ENCODE peak calls at places on chromosomes 16 and 17, in eight cellular contexts. One of them, this sample, is unnamed.

GRCh38 chr16:85049864-85050263 is 22.3 kb downstream of the KIAA0513 start:
- DNase-seq in brain microvascular endothelial cell: no peak
- DNase-seq in tibial nerve: no peak
- DNase-seq in heart right ventricle: no peak
- DNase-seq in GM23338: no peak
- DNase-seq in AG04450: no peak
- DNase-seq in colonic mucosa: peak; percentile 40
- DNase-seq in Peyer's patch: no peak
- DNase-seq in this sample: no peak

GRCh38 chr17:75635610-75636202 is 2.5 kb downstream of the SMIM5 start:
- DNase-seq in colonic mucosa: peak; percentile 71
- DNase-seq in brain microvascular endothelial cell: no peak
- DNase-seq in heart right ventricle: peak; percentile 55
- DNase-seq in AG04450: no peak
- DNase-seq in Peyer's patch: no peak
- DNase-seq in tibial nerve: no peak
- DNase-seq in GM23338: no peak
- DNase-seq in this sample: no peak

GRCh38 chr17:37360632-37361031 is 15.2 kb upstream of the C17orf78 start:
- DNase-seq in brain microvascular endothelial cell: no peak
- DNase-seq in GM23338: no peak
- DNase-seq in AG04450: no peak
- DNase-seq in tibial nerve: no peak
- DNase-seq in colonic mucosa: no peak
- DNase-seq in heart right ventricle: no peak
- DNase-seq in Peyer's patch: no peak
- DNase-seq in this sample: peak; percentile 6

GRCh38 chr16:85047867-85048455 is 20.4 kb downstream of the KIAA0513 start:
- DNase-seq in heart right ventricle: no peak
- DNase-seq in AG04450: no peak
- DNase-seq in GM23338: no peak
- DNase-seq in tibial nerve: no peak
- DNase-seq in Peyer's patch: no peak
- DNase-seq in colonic mucosa: peak; percentile 86
- DNase-seq in brain microvascular endothelial cell: no peak
- DNase-seq in this sample: no peak

GRCh38 chr17:78416311-78416711 is 37.9 kb downstream of the PGS1 start:
- DNase-seq in GM23338: no peak
- DNase-seq in colonic mucosa: peak; percentile 51
- DNase-seq in AG04450: no peak
- DNase-seq in heart right ventricle: no peak
- DNase-seq in brain microvascular endothelial cell: peak; percentile 26
- DNase-seq in tibial nerve: no peak
- DNase-seq in Peyer's patch: no peak
- DNase-seq in this sample: peak; percentile 59

GRCh38 chr17:39306028-39306427 is 80.3 kb upstream of the STAC2 start:
- DNase-seq in AG04450: no peak
- DNase-seq in Peyer's patch: no peak
- DNase-seq in tibial nerve: no peak
- DNase-seq in heart right ventricle: no peak
- DNase-seq in colonic mucosa: no peak
- DNase-seq in GM23338: peak; percentile 37
- DNase-seq in brain microvascular endothelial cell: no peak
- DNase-seq in this sample: no peak

GRCh38 chr17:80526116-80526910 is 18.3 kb upstream of the RPTOR start:
- DNase-seq in brain microvascular endothelial cell: no peak
- DNase-seq in Peyer's patch: no peak
- DNase-seq in AG04450: no peak
- DNase-seq in colonic mucosa: no peak
- DNase-seq in heart right ventricle: no peak
- DNase-seq in GM23338: peak; percentile 55
- DNase-seq in tibial nerve: no peak
- DNase-seq in this sample: no peak

GRCh38 chr17:44375196-44376017 is 11.8 kb upstream of the FAM171A2 start:
- DNase-seq in brain microvascular endothelial cell: no peak
- DNase-seq in AG04450: no peak
- DNase-seq in colonic mucosa: no peak
- DNase-seq in heart right ventricle: no peak
- DNase-seq in GM23338: peak; percentile 60
- DNase-seq in Peyer's patch: no peak
- DNase-seq in tibial nerve: no peak
- DNase-seq in this sample: no peak

GRCh38 chr17:7293131-7293557 is 1.3 kb downstream of the YBX2 start:
- DNase-seq in brain microvascular endothelial cell: no peak
- DNase-seq in heart right ventricle: no peak
- DNase-seq in GM23338: no peak
- DNase-seq in colonic mucosa: no peak
- DNase-seq in tibial nerve: no peak
- DNase-seq in AG04450: no peak
- DNase-seq in Peyer's patch: no peak
- DNase-seq in this sample: no peak

DNA sequence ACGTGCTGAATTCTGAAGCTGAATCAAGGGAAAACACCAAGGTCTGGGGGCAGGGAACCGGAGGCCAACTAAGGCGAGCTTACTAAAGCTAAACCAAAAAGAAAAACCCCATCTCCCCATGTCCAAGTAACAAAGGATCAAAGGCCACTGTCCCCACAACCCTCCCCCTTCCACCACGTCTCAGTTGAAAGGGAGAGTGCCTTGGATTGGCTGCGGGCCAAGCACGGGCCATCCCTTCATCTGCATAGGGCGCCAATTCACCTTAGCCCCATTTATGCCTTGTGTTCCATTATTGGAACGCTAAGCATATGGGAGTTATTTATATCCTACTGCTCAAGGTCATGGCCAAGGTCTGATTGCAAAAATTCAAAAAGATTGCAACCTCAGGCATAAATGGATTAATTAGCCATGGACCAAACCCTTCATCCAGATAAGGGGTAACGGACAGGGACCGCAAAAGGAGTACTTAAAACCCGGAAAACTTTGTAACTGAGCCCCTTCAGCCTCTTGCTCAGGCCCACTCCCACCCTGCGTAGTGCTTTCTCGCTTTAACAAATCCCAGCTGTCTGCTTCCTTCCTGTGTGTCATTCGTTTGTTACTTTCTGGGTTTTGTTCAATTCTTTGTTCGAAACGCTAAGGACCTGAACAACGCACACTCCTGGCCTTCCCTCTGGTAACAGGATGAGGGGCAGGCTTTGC is 753 bp upstream of the ATP6V0D1 start:
- DNase-seq in Peyer's patch: peak; percentile 38
- DNase-seq in brain microvascular endothelial cell: no peak
- DNase-seq in colonic mucosa: peak; percentile 79
- DNase-seq in AG04450: no peak
- DNase-seq in tibial nerve: peak; percentile 33
- DNase-seq in heart right ventricle: peak; percentile 62
- DNase-seq in GM23338: peak; percentile 41
- DNase-seq in this sample: no peak
- TF ChIP-seq CTCF in Peyer's patch: no peak
- TF ChIP-seq CTCF in brain microvascular endothelial cell: no peak
- TF ChIP-seq CTCF in colonic mucosa: no peak
- TF ChIP-seq CTCF in AG04450: no peak
- TF ChIP-seq CTCF in tibial nerve: no peak
- TF ChIP-seq CTCF in heart right ventricle: no peak
- TF ChIP-seq CTCF in GM23338: no peak
- TF ChIP-seq CTCF in this sample: no peak

DNA sequence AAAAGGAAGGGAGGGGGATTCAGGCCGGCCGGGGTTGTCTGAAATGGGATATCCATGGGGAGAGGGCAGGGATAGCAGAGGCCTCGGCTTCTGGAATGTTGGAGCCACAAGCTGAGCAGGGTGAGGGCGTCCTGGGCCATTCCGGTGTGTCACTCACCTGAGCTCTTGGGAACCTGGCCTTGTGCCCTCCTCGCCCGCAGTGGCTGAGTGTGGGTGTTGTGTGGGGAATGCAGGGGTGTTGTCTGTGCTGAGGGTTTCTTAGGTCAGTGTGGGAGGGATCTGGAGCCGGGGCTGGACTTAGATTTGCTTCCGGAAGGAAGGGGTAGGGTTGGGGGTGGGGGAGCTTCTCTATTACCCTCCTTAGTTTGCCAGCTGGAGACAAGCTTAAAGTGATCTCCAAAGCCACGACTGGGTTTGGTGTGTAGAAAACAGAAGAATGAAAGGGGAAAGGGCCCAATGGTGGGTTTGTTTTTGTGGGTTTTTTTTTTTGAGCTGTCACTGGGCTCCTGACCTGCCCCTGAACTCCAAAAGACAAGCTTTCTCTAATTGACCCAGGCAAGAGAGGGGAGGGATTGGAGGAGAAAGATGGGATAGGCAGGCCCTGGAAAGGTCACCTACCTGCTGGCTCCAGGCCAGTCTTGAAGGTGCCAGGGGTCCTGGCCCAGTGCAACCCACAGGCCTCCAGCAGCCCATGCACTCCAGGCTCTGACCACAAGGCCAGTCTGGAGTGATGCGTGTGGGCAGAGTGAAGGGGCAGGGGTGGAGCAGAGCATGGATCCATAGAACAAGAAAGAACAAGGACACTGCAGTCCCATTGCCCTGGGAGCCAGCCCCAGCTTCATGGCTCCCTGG is at the start of gene SULT1A2:
- DNase-seq in colonic mucosa: peak; percentile 68
- DNase-seq in brain microvascular endothelial cell: no peak
- DNase-seq in Peyer's patch: no peak
- DNase-seq in heart right ventricle: no peak
- DNase-seq in AG04450: no peak
- DNase-seq in GM23338: peak; percentile 48
- DNase-seq in tibial nerve: no peak
- DNase-seq in this sample: no peak
- H3K4me3 ChIP-seq in colonic mucosa: no peak within 1 kb of the TSS
- H3K4me3 ChIP-seq in brain microvascular endothelial cell: no peak within 1 kb of the TSS
- H3K4me3 ChIP-seq in Peyer's patch: peak within 1 kb of the TSS; percentile 50
- H3K4me3 ChIP-seq in heart right ventricle: peak within 1 kb of the TSS; percentile 14
- H3K4me3 ChIP-seq in AG04450: no peak within 1 kb of the TSS
- H3K4me3 ChIP-seq in GM23338: no peak within 1 kb of the TSS
- H3K4me3 ChIP-seq in tibial nerve: peak within 1 kb of the TSS; percentile 20
- H3K4me3 ChIP-seq in this sample: no peak within 1 kb of the TSS

DNA sequence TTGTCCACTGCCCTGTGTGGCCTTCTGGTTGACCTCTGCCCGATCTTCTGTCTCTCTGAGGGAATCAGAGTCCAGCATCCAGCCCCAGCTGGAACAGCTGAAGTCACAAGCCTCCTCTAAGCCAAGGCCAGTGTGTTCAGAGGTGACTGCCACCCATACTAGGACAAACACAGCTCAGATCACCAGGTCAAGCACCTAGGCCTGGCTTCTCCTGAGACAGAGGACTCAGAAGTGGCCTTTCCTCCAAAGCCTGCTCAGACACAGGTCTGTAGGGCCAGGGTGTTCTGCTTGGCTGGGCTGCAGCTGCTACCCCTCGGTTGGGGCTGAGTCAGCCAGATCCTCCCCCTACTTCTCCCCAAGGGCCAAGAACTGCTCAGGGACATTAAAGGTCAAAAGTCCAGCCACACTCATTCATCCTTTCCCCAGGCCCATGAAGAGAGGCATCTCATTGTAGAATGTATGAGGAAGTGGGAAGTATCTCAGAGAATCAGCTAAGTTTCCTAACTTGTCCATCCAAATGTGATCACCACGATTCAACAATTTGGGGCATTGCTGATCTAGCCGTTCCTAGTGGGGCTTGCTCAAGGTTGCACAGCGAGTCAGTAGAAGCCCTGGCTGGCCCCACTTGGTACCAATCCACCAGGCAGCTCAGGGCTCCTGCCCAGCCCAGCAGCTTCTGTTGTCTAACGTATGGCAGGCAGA is 7.6 kb downstream of the SLC46A1 start:
- DNase-seq in colonic mucosa: no peak
- DNase-seq in GM23338: no peak
- DNase-seq in brain microvascular endothelial cell: no peak
- DNase-seq in tibial nerve: no peak
- DNase-seq in heart right ventricle: no peak
- DNase-seq in Peyer's patch: no peak
- DNase-seq in AG04450: no peak
- DNase-seq in this sample: no peak
- TF ChIP-seq CTCF in colonic mucosa: no peak
- TF ChIP-seq CTCF in GM23338: no peak
- TF ChIP-seq CTCF in brain microvascular endothelial cell: no peak
- TF ChIP-seq CTCF in tibial nerve: no peak
- TF ChIP-seq CTCF in heart right ventricle: no peak
- TF ChIP-seq CTCF in Peyer's patch: no peak
- TF ChIP-seq CTCF in AG04450: no peak
- TF ChIP-seq CTCF in this sample: no peak

GRCh38 chr17:19978803-19979202 is 1.2 kb upstream of the AKAP10 start:
- DNase-seq in GM23338: no peak
- DNase-seq in heart right ventricle: no peak
- DNase-seq in tibial nerve: no peak
- DNase-seq in colonic mucosa: no peak
- DNase-seq in brain microvascular endothelial cell: no peak
- DNase-seq in AG04450: no peak
- DNase-seq in Peyer's patch: no peak
- DNase-seq in this sample: no peak
- H3K4me3 ChIP-seq in GM23338: peak overlapping the region; percentile 76
- H3K4me3 ChIP-seq in heart right ventricle: peak overlapping the region; percentile 88
- H3K4me3 ChIP-seq in tibial nerve: peak overlapping the region; percentile 93
- H3K4me3 ChIP-seq in colonic mucosa: peak overlapping the region; percentile 96
- H3K4me3 ChIP-seq in brain microvascular endothelial cell: no peak overlapping the region
- H3K4me3 ChIP-seq in AG04450: no peak overlapping the region
- H3K4me3 ChIP-seq in Peyer's patch: no peak overlapping the region
- H3K4me3 ChIP-seq in this sample: no peak overlapping the region

DNA sequence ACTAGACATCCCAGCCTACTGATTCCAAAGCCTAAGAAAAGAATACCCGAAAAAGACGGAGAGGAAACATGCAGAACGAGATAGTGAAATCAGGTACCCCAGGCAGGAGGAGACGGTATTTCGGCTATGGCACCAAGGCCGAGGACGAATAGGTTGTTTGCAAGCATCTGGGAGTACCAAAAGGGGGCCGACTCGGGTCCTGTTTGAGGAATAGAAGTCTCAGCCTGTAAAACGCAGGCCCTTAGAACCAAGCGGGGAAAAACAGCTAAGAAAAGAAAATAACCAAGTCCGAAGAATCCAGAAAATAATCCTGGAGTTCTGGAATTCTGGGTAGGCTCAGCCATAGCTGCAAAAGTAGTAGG is 537 bp downstream of the SLC35B1 start:
- DNase-seq in colonic mucosa: no peak
- DNase-seq in tibial nerve: no peak
- DNase-seq in Peyer's patch: no peak
- DNase-seq in heart right ventricle: no peak
- DNase-seq in AG04450: no peak
- DNase-seq in brain microvascular endothelial cell: no peak
- DNase-seq in GM23338: peak; percentile 43
- DNase-seq in this sample: no peak
- TF ChIP-seq CTCF in colonic mucosa: no peak
- TF ChIP-seq CTCF in tibial nerve: no peak
- TF ChIP-seq CTCF in Peyer's patch: no peak
- TF ChIP-seq CTCF in heart right ventricle: no peak
- TF ChIP-seq CTCF in AG04450: no peak
- TF ChIP-seq CTCF in brain microvascular endothelial cell: peak; percentile 10
- TF ChIP-seq CTCF in GM23338: no peak
- TF ChIP-seq CTCF in this sample: no peak

This sample was measured in AG10803.